ENCODE peak calls at places on chromosomes 7 and 10, in four cellular contexts. One of them, this sample, is unnamed.

GRCh38 chr7:22357311-22358175 is 589 bp upstream of the RAPGEF5 start:
- DNase-seq in lower lobe of right lung: no peak
- DNase-seq in cardiac fibroblast: peak; percentile 1
- DNase-seq in prostate gland: peak; percentile 29
- DNase-seq in this sample: peak; percentile 20

GRCh38 chr7:122746948-122747347 is 44.2 kb upstream of the RNF148 start:
- DNase-seq in cardiac fibroblast: no peak
- DNase-seq in prostate gland: no peak
- DNase-seq in lower lobe of right lung: no peak
- DNase-seq in this sample: no peak

GRCh38 chr7:98418636-98419315 is 17.9 kb upstream of the BAIAP2L1 start:
- DNase-seq in prostate gland: no peak
- DNase-seq in cardiac fibroblast: peak; percentile 91
- DNase-seq in lower lobe of right lung: no peak
- DNase-seq in this sample: peak; percentile 97

GRCh38 chr10:120336910-120337540 is 120.0 kb upstream of the PLPP4 start:
- DNase-seq in lower lobe of right lung: peak; percentile 49
- DNase-seq in prostate gland: peak; percentile 56
- DNase-seq in cardiac fibroblast: peak; percentile 46
- DNase-seq in this sample: no peak

GRCh38 chr10:116029826-116030225 is 243.2 kb downstream of the GFRA1 start:
- DNase-seq in lower lobe of right lung: no peak
- DNase-seq in prostate gland: no peak
- DNase-seq in cardiac fibroblast: no peak
- DNase-seq in this sample: no peak

GRCh38 chr10:67492317-67493019 is 203.5 kb downstream of the CTNNA3 start:
- DNase-seq in prostate gland: no peak
- DNase-seq in cardiac fibroblast: peak; percentile 1
- DNase-seq in lower lobe of right lung: no peak
- DNase-seq in this sample: no peak

GRCh38 chr10:91976324-91977051 is 52.9 kb downstream of the BTAF1 start:
- DNase-seq in cardiac fibroblast: peak; percentile 34
- DNase-seq in lower lobe of right lung: no peak
- DNase-seq in prostate gland: no peak
- DNase-seq in this sample: no peak

GRCh38 chr10:4053940-4054339 is 268.9 kb upstream of the KLF6 start:
- DNase-seq in cardiac fibroblast: no peak
- DNase-seq in lower lobe of right lung: no peak
- DNase-seq in prostate gland: no peak
- DNase-seq in this sample: no peak

GRCh38 chr7:135100856-135101255 is 47.0 kb upstream of the TMEM140 start:
- DNase-seq in prostate gland: no peak
- DNase-seq in lower lobe of right lung: no peak
- DNase-seq in cardiac fibroblast: peak; percentile 1
- DNase-seq in this sample: peak; percentile 6

GRCh38 chr10:27687326-27687725 is 58.3 kb downstream of the MKX start:
- DNase-seq in prostate gland: no peak
- DNase-seq in cardiac fibroblast: no peak
- DNase-seq in lower lobe of right lung: no peak
- DNase-seq in this sample: no peak

GRCh38 chr10:22712959-22713852 is 1.2 kb downstream of the PIP4K2A start:
- DNase-seq in lower lobe of right lung: peak; percentile 65
- DNase-seq in prostate gland: no peak
- DNase-seq in cardiac fibroblast: peak; percentile 41
- DNase-seq in this sample: peak; percentile 29

GRCh38 chr10:63115732-63116383 is 17.3 kb upstream of the NRBF2 start:
- DNase-seq in lower lobe of right lung: peak; percentile 67
- DNase-seq in prostate gland: peak; percentile 72
- DNase-seq in cardiac fibroblast: peak; percentile 98
- DNase-seq in this sample: peak; percentile 89

GRCh38 chr7:55570939-55571338 is 1.4 kb downstream of the VOPP1 start:
- DNase-seq in cardiac fibroblast: peak; percentile 61
- DNase-seq in lower lobe of right lung: no peak
- DNase-seq in prostate gland: no peak
- DNase-seq in this sample: peak; percentile 87

GRCh38 chr10:124138195-124138882 is 44.9 kb upstream of the CHST15 start:
- DNase-seq in lower lobe of right lung: no peak
- DNase-seq in prostate gland: no peak
- DNase-seq in cardiac fibroblast: peak; percentile 84
- DNase-seq in this sample: peak; percentile 19

GRCh38 chr10:95181731-95182130 is 12.3 kb upstream of the ACSM6 start:
- DNase-seq in cardiac fibroblast: no peak
- DNase-seq in prostate gland: no peak
- DNase-seq in lower lobe of right lung: no peak
- DNase-seq in this sample: peak; percentile 22

GRCh38 chr7:140326116-140326928 is 72.0 kb downstream of the SLC37A3 start:
- DNase-seq in lower lobe of right lung: peak; percentile 67
- DNase-seq in prostate gland: peak; percentile 71
- DNase-seq in cardiac fibroblast: peak; percentile 79
- DNase-seq in this sample: peak; percentile 86

GRCh38 chr7:139588632-139589031 is 65.1 kb downstream of the CLEC2L start:
- DNase-seq in cardiac fibroblast: peak; percentile 91
- DNase-seq in lower lobe of right lung: no peak
- DNase-seq in prostate gland: no peak
- DNase-seq in this sample: peak; percentile 67

GRCh38 chr7:40765633-40766032 is 630.8 kb downstream of the SUGCT start:
- DNase-seq in lower lobe of right lung: no peak
- DNase-seq in prostate gland: no peak
- DNase-seq in cardiac fibroblast: no peak
- DNase-seq in this sample: no peak

GRCh38 chr10:93208717-93209464 is 135.2 kb downstream of the CYP26A1 start:
- DNase-seq in lower lobe of right lung: no peak
- DNase-seq in cardiac fibroblast: no peak
- DNase-seq in prostate gland: no peak
- DNase-seq in this sample: no peak

GRCh38 chr7:26614503-26614902 is 249.9 kb downstream of the SKAP2 start:
- DNase-seq in prostate gland: no peak
- DNase-seq in lower lobe of right lung: no peak
- DNase-seq in cardiac fibroblast: no peak
- DNase-seq in this sample: no peak

DNA sequence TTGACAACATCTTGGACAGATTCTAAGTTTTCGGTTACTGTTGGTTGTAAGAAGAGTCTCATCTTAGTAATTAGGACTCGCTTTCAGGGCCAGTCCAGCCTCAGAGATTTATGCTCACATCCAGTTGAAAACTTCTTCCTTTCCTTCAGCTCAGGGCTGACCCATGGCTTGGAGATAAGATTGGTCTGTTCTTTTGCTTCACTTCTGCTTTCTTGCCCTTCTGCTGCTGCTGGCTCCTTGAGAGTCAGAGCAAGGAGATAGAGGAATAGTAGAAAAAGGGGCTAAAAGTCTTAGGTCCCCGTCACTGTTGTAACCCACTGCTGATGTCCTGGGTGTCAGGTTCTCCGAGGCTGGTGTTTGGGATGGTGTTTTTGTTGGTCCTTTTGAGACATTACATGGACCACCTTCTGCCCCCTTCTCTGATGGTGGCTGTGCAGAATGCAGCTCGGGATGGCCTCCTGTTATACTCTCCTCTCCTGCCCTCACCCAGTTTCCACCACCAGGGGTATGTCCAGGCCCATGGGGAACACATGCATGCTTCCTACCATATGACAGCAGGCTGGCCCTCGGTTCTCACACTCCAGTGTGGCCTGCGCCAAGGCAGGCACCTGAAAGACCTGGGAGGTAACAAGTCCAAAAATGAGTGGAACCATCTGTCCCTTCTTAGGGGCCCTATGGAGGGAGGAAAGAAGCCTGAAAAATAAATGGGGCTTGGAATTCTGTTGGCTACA is 67.8 kb upstream of the PCBD1 start:
- DNase-seq in lower lobe of right lung: no peak
- DNase-seq in prostate gland: no peak
- DNase-seq in cardiac fibroblast: no peak
- DNase-seq in this sample: no peak
- TF ChIP-seq CTCF in lower lobe of right lung: no peak
- TF ChIP-seq CTCF in prostate gland: no peak
- TF ChIP-seq CTCF in cardiac fibroblast: no peak
- TF ChIP-seq CTCF in this sample: no peak

GRCh38 chr10:72080042-72081035 is 8.0 kb downstream of the SPOCK2 start:
- DNase-seq in cardiac fibroblast: no peak
- DNase-seq in prostate gland: no peak
- DNase-seq in lower lobe of right lung: peak; percentile 74
- DNase-seq in this sample: no peak
- H3K4me3 ChIP-seq in cardiac fibroblast: no peak overlapping the region
- H3K4me3 ChIP-seq in prostate gland: no peak overlapping the region
- H3K4me3 ChIP-seq in lower lobe of right lung: no peak overlapping the region
- H3K4me3 ChIP-seq in this sample: no peak overlapping the region

DNA sequence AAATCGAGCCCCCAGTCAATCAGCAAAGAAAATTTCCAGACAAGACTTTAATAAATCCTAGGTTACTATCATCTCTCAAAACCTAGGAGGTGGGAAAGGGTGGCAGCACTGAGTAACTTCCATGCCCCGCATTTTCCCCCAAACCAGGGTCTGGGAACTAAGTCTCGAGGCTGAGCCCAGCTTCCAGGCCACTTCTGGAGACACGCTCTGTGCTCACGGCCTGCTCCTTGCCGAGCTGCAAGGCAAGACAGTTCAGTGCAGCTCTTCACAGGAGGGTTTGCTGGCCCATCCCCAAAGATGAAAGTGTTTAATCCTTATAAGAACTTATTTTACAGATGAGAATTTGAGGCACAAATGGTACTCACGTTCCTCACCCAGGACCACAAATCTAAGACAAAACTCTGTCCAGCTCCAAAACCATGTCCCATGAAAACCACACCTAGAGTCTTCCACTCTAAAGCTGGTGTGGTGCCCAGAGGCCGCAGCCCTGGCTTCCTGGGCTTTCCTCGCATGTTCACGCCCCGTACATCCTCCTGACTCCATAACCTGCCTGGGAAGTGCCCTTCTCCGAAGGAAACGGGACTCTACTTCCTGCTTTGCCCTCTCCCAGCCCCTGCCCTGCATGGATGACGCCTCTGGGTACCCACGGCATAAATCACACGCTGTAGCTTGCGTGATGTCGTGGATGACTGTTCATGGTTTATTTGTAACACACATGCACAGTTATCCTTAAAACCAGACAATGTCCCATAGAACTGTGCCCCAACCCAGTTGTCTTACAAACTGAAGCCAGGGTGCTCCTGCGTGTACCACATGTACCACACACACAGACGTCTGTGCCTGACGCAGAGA is 201.2 kb downstream of the DIP2C start:
- DNase-seq in lower lobe of right lung: no peak
- DNase-seq in prostate gland: no peak
- DNase-seq in cardiac fibroblast: no peak
- DNase-seq in this sample: no peak
- TF ChIP-seq CTCF in lower lobe of right lung: no peak
- TF ChIP-seq CTCF in prostate gland: no peak
- TF ChIP-seq CTCF in cardiac fibroblast: no peak
- TF ChIP-seq CTCF in this sample: no peak

DNA sequence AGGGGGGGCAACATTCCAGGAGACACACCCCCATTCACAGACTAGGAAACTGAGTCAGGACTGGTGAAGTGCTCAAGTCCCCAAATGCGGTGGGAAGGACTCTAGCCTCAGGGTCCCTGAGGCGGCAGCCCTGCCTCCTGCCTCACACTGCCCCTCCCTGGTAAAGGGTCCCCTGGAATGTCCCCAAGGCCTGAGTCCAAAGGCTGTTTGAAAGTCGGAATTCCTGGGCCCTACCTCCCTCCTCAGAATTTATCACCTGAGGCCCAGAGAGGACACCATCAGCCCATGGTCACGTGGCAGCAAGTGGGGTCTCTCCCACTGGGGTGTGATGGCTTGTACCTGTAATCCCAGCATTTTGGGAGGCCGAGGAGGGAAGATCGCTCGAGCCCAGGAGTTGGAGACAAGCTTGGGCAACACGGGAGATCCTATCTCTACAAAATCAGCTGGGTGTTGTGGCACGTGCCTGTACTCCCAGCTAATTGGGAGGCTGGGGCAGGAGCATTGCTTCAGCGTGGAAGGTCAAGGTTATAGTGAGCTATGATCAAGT is 110.3 kb upstream of the TNRC18 start:
- DNase-seq in cardiac fibroblast: no peak
- DNase-seq in lower lobe of right lung: no peak
- DNase-seq in prostate gland: no peak
- DNase-seq in this sample: no peak
- H3K4me3 ChIP-seq in cardiac fibroblast: no peak overlapping the region
- H3K4me3 ChIP-seq in lower lobe of right lung: no peak overlapping the region
- H3K4me3 ChIP-seq in prostate gland: no peak overlapping the region
- H3K4me3 ChIP-seq in this sample: no peak overlapping the region

DNA sequence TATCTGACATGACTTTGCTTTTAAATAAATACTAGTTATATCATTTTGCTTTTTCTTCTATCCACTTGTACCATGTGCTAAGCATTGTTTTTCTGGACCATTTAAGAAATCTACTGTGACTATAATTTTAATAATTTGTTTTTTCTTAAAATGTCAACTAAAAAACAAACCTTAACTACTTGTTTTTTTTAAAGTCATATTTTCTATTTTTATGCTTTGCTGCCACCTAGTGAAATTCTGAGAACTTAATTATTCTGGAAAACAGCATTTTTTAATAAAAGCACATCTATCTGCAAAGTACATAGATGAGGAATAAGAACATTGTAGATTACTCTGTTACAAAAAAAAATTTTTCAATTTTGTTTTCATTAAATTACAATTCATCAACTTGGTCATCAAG is 47.4 kb downstream of the ORC5 start:
- DNase-seq in lower lobe of right lung: no peak
- DNase-seq in prostate gland: no peak
- DNase-seq in cardiac fibroblast: peak; percentile 47
- DNase-seq in this sample: no peak
- TF ChIP-seq CTCF in lower lobe of right lung: peak; percentile 35
- TF ChIP-seq CTCF in prostate gland: no peak
- TF ChIP-seq CTCF in cardiac fibroblast: peak; percentile 23
- TF ChIP-seq CTCF in this sample: no peak

GRCh38 chr10:11578802-11579255 is 32.6 kb downstream of the USP6NL start:
- DNase-seq in lower lobe of right lung: no peak
- DNase-seq in prostate gland: no peak
- DNase-seq in cardiac fibroblast: no peak
- DNase-seq in this sample: no peak
- H3K4me3 ChIP-seq in lower lobe of right lung: no peak overlapping the region
- H3K4me3 ChIP-seq in prostate gland: no peak overlapping the region
- H3K4me3 ChIP-seq in cardiac fibroblast: no peak overlapping the region
- H3K4me3 ChIP-seq in this sample: no peak overlapping the region

DNA sequence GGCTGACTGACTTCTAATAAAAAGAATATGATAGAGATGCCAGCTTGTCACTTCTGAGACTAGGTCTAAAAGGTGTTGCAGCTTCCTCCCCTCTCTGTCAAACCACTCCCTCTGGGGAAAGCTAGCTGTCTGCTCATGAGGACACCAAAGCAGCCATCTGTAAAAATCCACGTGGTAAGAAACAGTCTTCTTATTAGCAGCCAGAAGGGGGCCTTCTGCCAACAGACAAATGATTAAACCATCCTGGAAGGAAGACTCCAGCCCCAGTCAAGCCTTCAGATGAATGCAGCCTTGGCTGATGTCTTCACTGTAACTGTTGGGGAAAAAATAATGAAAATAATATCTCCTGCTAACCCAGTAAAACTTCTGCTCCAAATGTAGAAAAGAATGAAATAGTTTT is 41.9 kb upstream of the DAGLB start:
- DNase-seq in lower lobe of right lung: no peak
- DNase-seq in cardiac fibroblast: no peak
- DNase-seq in prostate gland: no peak
- DNase-seq in this sample: no peak
- TF ChIP-seq CTCF in lower lobe of right lung: no peak
- TF ChIP-seq CTCF in cardiac fibroblast: no peak
- TF ChIP-seq CTCF in prostate gland: no peak
- TF ChIP-seq CTCF in this sample: no peak

GRCh38 chr10:99519690-99520039 is 13.1 kb upstream of the NKX2-3 start:
- DNase-seq in cardiac fibroblast: no peak
- DNase-seq in lower lobe of right lung: no peak
- DNase-seq in prostate gland: no peak
- DNase-seq in this sample: no peak
- H3K4me3 ChIP-seq in cardiac fibroblast: no peak overlapping the region
- H3K4me3 ChIP-seq in lower lobe of right lung: no peak overlapping the region
- H3K4me3 ChIP-seq in prostate gland: no peak overlapping the region
- H3K4me3 ChIP-seq in this sample: no peak overlapping the region

This sample was measured in foreskin fibroblast.